ENCODE peak calls at places on chromosomes 5 and 9, in eight cellular contexts. L, R, B, X, F, G, E and W are unnamed samples.

GRCh38 chr9:75063556-75064305 is 24.2 kb downstream of the NMRK1 start:
- DNase-seq in G (no peak), F (no peak), X (no peak), E (no peak), B (no peak), R (peak), L (no peak), W (no peak)

GRCh38 chr9:2180171-2180570 is 165.0 kb downstream of the SMARCA2 start:
- DNase-seq in E (no peak), R (no peak), F (no peak), L (no peak), G (no peak), B (no peak), X (no peak), W (no peak)

GRCh38 chr5:50962934-50963646 is 296.7 kb downstream of the PARP8 start:
- DNase-seq in R (peak), L (peak), G (no peak), E (no peak), B (peak), F (peak), X (peak), W (peak)

GRCh38 chr9:7117676-7118561 is 360.1 kb downstream of the KDM4C start:
- DNase-seq in E (no peak), R (no peak), F (peak), G (no peak), X (no peak), B (no peak), L (no peak), W (no peak)

GRCh38 chr5:101675510-101675909 is 620.6 kb downstream of the SLCO4C1 start:
- DNase-seq in B (no peak), E (no peak), R (no peak), L (no peak), F (no peak), X (no peak), G (no peak), W (no peak)

GRCh38 chr5:69285448-69286116 is 47.0 kb downstream of the CCDC125 start:
- DNase-seq in E (no peak), B (no peak), R (peak), G (no peak), F (no peak), X (no peak), L (no peak), W (no peak)

GRCh38 chr9:12847591-12847990 is 72.8 kb downstream of the LURAP1L start:
- DNase-seq in X (no peak), G (no peak), B (no peak), R (no peak), L (no peak), E (no peak), F (no peak), W (no peak)

GRCh38 chr5:165627548-165628170 is 2122.2 kb downstream of the MAT2B start:
- DNase-seq in F (no peak), X (no peak), B (no peak), R (no peak), G (no peak), L (no peak), E (no peak), W (no peak)

GRCh38 chr9:128714586-128715435 is 9.1 kb downstream of the ZDHHC12 start:
- DNase-seq in F (no peak), X (no peak), B (no peak), L (peak), R (no peak), E (no peak), G (no peak), W (no peak)

DNA sequence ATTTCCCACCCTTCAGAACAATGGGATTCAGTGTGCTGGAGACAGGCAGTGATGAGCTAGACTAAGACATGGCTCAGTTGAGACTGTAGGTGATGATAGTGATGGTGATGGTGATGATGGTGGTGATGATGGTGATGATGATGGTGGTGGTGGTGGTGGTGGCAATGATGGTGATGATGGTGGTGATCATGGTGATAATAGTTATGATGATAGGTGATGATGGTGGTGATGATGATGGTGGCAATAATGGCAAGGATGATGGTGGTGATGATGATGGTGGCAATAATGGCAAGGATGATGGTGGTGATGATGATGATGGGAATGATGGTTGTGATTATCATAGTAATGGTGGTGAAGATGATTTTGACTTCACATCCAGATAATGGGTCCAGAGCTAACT is 176.7 kb downstream of the NXNL2 start:
- DNase-seq in X (no peak), G (no peak), E (no peak), F (no peak), L (no peak), B (no peak), R (no peak), W (no peak)
- TF ChIP-seq CTCF in X (no peak), G (no peak), E (no peak), F (no peak), L (no peak), B (no peak), R (no peak), W (no peak)

GRCh38 chr5:92119110-92119509 is 736.0 kb upstream of the ARRDC3 start:
- DNase-seq in F (no peak), X (no peak), B (no peak), E (no peak), L (no peak), R (no peak), G (no peak), W (no peak)
- TF ChIP-seq CTCF in F (no peak), X (no peak), B (no peak), E (no peak), L (no peak), R (no peak), G (no peak), W (no peak)

DNA sequence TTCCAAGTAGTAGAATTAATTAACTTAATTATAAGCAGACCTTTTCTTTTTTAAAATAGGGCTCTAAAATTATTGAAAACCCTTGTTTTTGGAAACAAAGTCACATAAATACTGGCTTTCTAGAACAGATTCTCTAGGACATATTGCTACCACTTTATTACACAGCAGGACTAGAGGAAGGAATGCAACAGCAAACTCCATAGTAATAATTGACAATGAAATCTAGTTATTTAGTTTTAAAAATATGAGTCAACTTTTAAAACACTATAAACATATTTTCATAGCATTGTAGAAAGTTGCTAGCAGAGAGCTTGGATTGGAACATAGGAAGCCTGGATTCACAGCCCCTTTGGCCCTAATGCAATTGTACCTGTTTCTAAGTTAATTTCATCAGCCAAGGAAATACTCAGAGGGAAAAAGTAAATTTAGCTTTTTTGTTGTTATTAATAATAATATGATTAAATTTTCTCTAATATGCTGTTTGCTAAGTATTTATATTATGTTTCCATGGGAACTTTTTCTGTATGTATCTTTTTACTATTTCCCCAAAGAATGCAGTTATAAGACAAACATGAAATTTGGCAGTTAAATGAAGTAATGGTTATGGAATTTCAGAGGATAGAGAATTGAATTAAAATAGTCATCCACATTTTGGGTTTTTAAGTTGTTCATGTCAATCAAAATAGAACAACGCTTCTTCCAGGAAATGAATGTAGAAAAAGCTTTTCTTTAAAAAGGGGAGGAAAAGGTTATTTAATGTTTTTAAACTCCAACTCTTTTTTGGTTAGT is 45.6 kb downstream of the VCAN start:
- DNase-seq in R (no peak), X (no peak), E (no peak), G (no peak), F (no peak), B (no peak), L (no peak), W (no peak)
- TF ChIP-seq CTCF in R (no peak), X (no peak), E (no peak), G (no peak), F (no peak), B (no peak), L (no peak), W (no peak)

DNA sequence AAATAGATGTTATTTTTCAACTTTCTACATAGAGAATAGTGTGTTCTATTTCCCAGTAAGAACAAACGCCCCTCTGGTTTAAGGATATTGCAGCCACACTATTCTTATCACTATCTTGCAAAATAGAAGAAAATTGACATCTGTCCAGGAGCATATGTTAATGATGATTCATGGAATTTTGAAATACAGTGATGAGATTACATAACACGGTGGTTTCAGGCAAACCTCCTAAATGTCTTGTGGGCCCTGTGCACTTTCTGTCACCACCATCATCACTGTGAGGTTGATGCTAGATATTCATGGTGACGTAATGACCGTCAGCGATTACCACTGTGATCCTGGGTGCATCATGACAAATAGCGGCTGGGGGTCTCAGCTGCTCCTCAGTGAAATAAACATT is 48.1 kb downstream of the CFAP90 start:
- DNase-seq in X (no peak), L (peak), R (no peak), G (peak), E (no peak), F (no peak), B (no peak), W (no peak)
- TF ChIP-seq CTCF in X (no peak), L (no peak), R (no peak), G (no peak), E (no peak), F (no peak), B (no peak), W (no peak)

DNA sequence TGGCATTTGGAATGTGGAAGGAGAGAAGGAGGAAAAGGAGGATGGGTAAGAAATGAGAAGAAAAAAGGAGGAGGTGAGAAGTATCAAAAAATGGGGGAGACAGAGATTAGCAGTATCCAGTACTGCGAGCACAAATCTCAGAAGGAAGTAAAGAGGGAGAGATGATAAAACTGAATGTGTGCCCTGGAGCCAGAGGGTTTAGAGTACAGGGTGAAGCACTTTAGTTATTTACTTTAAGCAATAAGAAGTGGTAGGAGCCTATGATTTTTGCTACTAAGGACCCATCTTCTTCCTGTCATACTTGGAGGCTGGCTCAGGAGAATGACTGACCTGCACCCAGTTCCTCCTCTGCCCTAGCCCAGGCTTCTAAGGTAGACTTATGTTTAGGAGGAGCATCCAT is 94.9 kb downstream of the ADRB2 start:
- DNase-seq in L (no peak), G (no peak), E (no peak), F (no peak), X (no peak), B (no peak), R (no peak), W (no peak)
- TF ChIP-seq CTCF in L (no peak), G (no peak), E (no peak), F (no peak), X (no peak), B (no peak), R (no peak), W (no peak)

DNA sequence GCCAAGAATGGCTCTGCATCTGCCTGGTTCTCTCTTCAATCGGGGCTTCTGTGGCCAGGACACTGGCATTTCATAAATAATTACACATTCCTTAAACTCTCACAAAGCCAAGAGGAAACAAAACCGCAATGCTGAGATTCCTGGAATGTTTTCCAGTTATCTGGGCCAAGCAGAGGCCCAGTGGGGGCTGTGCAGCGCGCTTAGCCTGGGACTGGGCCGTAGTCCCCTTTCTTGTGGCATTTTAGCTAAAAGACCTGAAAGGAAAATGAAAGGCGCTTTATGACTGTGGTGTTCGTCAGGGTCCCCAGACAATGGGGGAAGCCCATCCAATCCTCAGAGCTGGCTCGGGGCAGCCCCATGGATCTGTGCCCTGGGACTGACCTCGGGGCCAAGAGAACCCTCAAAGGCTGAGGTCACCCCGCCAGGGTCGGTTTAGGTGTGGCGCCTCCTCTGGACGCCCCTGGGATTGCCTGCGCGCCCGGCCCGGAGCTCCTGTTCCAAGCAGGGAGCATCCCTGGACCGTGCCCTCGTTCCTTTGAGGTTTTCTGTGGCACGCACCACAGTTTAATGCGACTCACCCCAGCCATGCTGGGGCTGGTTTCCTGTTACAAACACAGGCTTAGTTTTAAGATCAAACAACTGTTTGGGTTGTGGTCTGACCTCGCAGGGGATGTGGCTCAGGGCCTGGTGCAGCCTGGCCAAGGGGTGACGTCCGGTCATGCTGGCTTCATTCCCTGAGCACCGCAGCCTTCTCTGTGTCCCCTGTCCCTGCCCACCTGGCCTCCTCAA is 51.5 kb upstream of the NKD2 start:
- DNase-seq in X (peak), E (no peak), B (peak), R (peak), L (peak), G (peak), F (peak), W (no peak)
- TF ChIP-seq CTCF in X (no peak), E (peak), B (no peak), R (peak), L (no peak), G (peak), F (peak), W (peak)